ENCODE peak calls at places on chromosomes 11 and 22, in ten cellular contexts. I, K, D, T, Y, H, Z, F, C and W are unnamed samples.

GRCh38 chr11:32529994-32530588 is 53.5 kb upstream of the EIF3M start:
- DNase-seq in I (no peak), K (no peak), D (no peak), T (no peak), Y (no peak), H (no peak), Z (peak; percentile 48), F (no peak), C (no peak), W (no peak)

GRCh38 chr11:17719940-17720795 is 797 bp downstream of the MYOD1 start:
- DNase-seq in I (peak; percentile 41), K (no peak), D (peak; percentile 34), T (peak; percentile 68), Y (no peak), H (no peak), Z (no peak), F (no peak), C (no peak), W (no peak)

GRCh38 chr11:102914238-102915043 is 39.7 kb upstream of the MMP12 start:
- DNase-seq in I (peak; percentile 50), K (no peak), D (peak; percentile 23), T (no peak), Y (no peak), H (no peak), Z (peak; percentile 8), F (no peak), C (peak; percentile 41), W (no peak)

GRCh38 chr22:18044548-18045271 is 20.3 kb upstream of the MICAL3 start:
- DNase-seq in I (no peak), K (no peak), D (no peak), T (no peak), Y (peak; percentile 87), H (no peak), Z (no peak), F (no peak), C (no peak), W (no peak)

GRCh38 chr11:1473011-1473628 is 13.5 kb downstream of the MOB2 start:
- DNase-seq in I (no peak), K (no peak), D (no peak), T (no peak), Y (no peak), H (no peak), Z (no peak), F (no peak), C (no peak), W (no peak)

GRCh38 chr11:19633276-19633675 is 79.4 kb upstream of the NAV2 start:
- DNase-seq in I (no peak), K (no peak), D (no peak), T (no peak), Y (peak; percentile 42), H (no peak), Z (no peak), F (no peak), C (no peak), W (no peak)

GRCh38 chr11:87038235-87038960 is 664 bp downstream of the TMEM135 start:
- DNase-seq in I (peak; percentile 14), K (no peak), D (no peak), T (no peak), Y (no peak), H (no peak), Z (no peak), F (no peak), C (no peak), W (no peak)

GRCh38 chr11:94020777-94021615 is at the start of gene HEPHL1:
- DNase-seq in I (no peak), K (no peak), D (no peak), T (no peak), Y (no peak), H (no peak), Z (no peak), F (no peak), C (no peak), W (no peak)

GRCh38 chr11:88329563-88330250 is 7.8 kb downstream of the CTSC start:
- DNase-seq in I (no peak), K (no peak), D (no peak), T (no peak), Y (no peak), H (no peak), Z (no peak), F (no peak), C (no peak), W (no peak)

GRCh38 chr11:19378814-19379213 is 138.1 kb upstream of the E2F8 start:
- DNase-seq in I (no peak), K (no peak), D (no peak), T (no peak), Y (no peak), H (no peak), Z (no peak), F (no peak), C (no peak), W (no peak)

GRCh38 chr11:71977743-71978418 is 20.8 kb upstream of the IL18BP start:
- DNase-seq in I (peak; percentile 48), K (peak; percentile 27), D (peak; percentile 50), T (peak; percentile 36), Y (peak; percentile 31), H (no peak), Z (peak; percentile 69), F (no peak), C (no peak), W (peak; percentile 46)

GRCh38 chr11:100928426-100928825 is 201.2 kb downstream of the PGR start:
- DNase-seq in I (no peak), K (no peak), D (no peak), T (no peak), Y (no peak), H (no peak), Z (no peak), F (no peak), C (no peak), W (no peak)

GRCh38 chr22:32695451-32695891 is 106.0 kb upstream of the TIMP3 start:
- DNase-seq in I (no peak), K (no peak), D (peak; percentile 55), T (no peak), Y (no peak), H (no peak), Z (no peak), F (no peak), C (no peak), W (no peak)

GRCh38 chr22:36928826-36929535 is 15.6 kb downstream of the CSF2RB start:
- DNase-seq in I (no peak), K (no peak), D (no peak), T (no peak), Y (no peak), H (no peak), Z (no peak), F (no peak), C (no peak), W (no peak)

GRCh38 chr11:126339073-126339865 is 16.2 kb upstream of the ST3GAL4 start:
- DNase-seq in I (no peak), K (no peak), D (no peak), T (no peak), Y (no peak), H (no peak), Z (no peak), F (no peak), C (no peak), W (no peak)